ENCODE peak calls at places on chromosomes 11 and 22, in five cellular contexts. J is OCI-LY7, R is heart left ventricle, W is astrocyte, D is GM23248. Q is an unnamed sample. For H3K4me1, the result is how much of the 10 kb centered on the place peaks cover.

GRCh38 chr11:7672276-7672959 is 882 bp downstream of the CYB5R2 start:
- DNase-seq in J (no peak), R (no peak), D (no peak), W (no peak), Q (no peak)

GRCh38 chr11:72041364-72042058 is 38.8 kb downstream of the NUMA1 start:
- DNase-seq in J (peak), R (peak), W (peak), D (peak), Q (peak)

GRCh38 chr22:38246692-38247091 is 26.1 kb downstream of the TMEM184B start:
- DNase-seq in D (no peak), J (no peak), W (no peak), R (peak), Q (no peak)

GRCh38 chr22:45237065-45237990 is 3.4 kb downstream of the KIAA0930 start:
- DNase-seq in W (no peak), R (no peak), J (no peak), D (no peak), Q (no peak)

GRCh38 chr11:6611092-6612007 is 666 bp downstream of the TAF10 start:
- DNase-seq in J (peak), W (no peak), D (peak), R (peak), Q (peak)

GRCh38 chr11:2800655-2801531 is 84.7 kb downstream of the CDKN1C start:
- DNase-seq in D (no peak), R (peak), J (no peak), W (no peak), Q (peak)

GRCh38 chr22:35219012-35219411 is 38.3 kb upstream of the HMGXB4 start:
- DNase-seq in R (no peak), D (peak), J (no peak), W (peak), Q (no peak)

GRCh38 chr11:114031599-114032320 is 27.8 kb upstream of the ZBTB16 start:
- DNase-seq in J (no peak), W (no peak), D (no peak), R (no peak), Q (no peak)

GRCh38 chr11:78000193-78000592 is 5.7 kb upstream of the INTS4 start:
- DNase-seq in R (no peak), D (peak), J (peak), W (peak), Q (no peak)

GRCh38 chr11:8671242-8671641 is 11.2 kb downstream of the TRIM66 start:
- DNase-seq in D (peak), W (peak), R (peak), J (no peak), Q (peak)

GRCh38 chr11:10385696-10386095 is 69.4 kb upstream of the AMPD3 start:
- DNase-seq in D (peak), J (no peak), R (no peak), W (no peak), Q (peak)

GRCh38 chr22:37334461-37334858 is 52.2 kb downstream of the CYTH4 start:
- DNase-seq in W (no peak), J (no peak), D (no peak), R (no peak), Q (no peak)

GRCh38 chr22:29093501-29093921 is 20.7 kb downstream of the KREMEN1 start:
- DNase-seq in W (peak), J (no peak), R (no peak), D (peak), Q (peak)

GRCh38 chr11:68839054-68839865 is 2.5 kb downstream of the CPT1A start:
- DNase-seq in J (peak), W (peak), D (peak), R (peak), Q (peak)

GRCh38 chr11:68839953-68840641 is 1.6 kb downstream of the CPT1A start:
- DNase-seq in W (no peak), J (peak), D (peak), R (no peak), Q (no peak)

GRCh38 chr11:68842427-68843051 is 823 bp upstream of the CPT1A start:
- DNase-seq in J (no peak), D (no peak), R (no peak), W (no peak), Q (no peak)

GRCh38 chr11:68841718-68842426 is at the start of gene CPT1A:
- DNase-seq in J (peak), W (peak), R (peak), D (peak), Q (peak)

GRCh38 chr11:68840661-68841653 is 759 bp downstream of the CPT1A start:
- DNase-seq in J (peak), R (peak), D (peak), W (no peak), Q (peak)
- H3K4me1 ChIP-seq in J (under half), R (half or more), D (under half), W (under half), Q (under half)

DNA sequence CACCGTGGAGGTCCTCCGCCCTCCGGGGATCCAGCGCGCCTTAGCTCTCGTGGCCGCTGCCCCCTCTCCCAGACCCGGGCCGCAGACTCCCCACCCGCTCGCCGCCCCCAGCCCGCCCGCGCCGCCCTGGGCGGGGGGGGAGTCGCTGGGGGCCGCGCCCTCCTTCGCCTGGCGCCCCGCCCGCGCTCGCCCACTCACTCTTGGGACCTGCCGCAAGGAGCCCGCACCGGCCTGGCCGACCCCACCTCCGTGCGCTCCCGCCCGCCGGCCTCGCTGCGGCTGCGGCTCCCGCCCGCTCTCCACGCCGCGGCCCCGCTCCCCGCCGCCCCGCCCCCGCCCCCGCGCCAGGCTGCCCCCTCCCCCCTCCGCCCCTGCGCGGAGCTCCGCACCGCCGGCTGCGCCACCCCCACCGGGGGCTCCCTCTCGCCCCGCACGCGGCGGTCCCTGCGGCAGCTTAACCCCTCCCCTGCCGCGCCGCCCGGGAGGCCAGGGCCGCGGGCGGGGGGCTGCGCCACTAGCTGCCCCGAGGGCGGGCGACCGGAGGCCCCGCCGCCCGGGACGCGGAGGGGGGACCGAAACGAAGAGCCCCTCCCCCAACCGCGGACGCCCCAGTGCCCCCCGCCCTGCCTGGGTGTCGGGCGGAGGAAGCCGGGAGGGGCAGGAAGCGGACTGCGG is 739 bp upstream of the RASGRP2 start:
- DNase-seq in J (no peak), W (no peak), D (no peak), R (peak), Q (peak)
- H3K4me3 ChIP-seq in J (peak), W (peak), D (no peak), R (peak), Q (peak)

DNA sequence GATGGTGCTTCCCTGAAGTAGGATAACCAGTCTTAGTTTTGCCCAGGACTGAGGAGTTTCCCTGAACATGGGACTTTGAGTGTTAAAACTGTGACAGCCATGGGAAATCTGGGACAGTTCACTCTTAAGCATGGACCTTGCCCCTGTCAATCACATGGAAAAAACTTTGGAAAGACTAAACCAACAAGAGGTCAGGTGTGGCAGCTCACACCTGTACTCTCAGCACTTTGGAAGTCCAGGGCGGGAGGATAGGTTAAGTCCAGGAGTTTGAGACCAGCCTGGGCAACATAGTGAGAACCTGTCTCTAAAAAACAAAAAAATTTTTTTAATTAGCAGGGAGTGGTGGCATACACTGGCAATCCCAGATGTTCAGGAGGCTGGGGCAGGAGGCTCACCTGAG is 3.3 kb upstream of the AMBRA1 start:
- DNase-seq in R (no peak), J (no peak), D (no peak), W (no peak), Q (no peak)
- H3K4me1 ChIP-seq in R (under half), J (under half), D (under half), W (under half), Q (under half)

GRCh38 chr11:3836903-3837302 is 3.9 kb downstream of the RHOG start:
- DNase-seq in W (no peak), R (peak), D (no peak), J (peak), Q (no peak)
- H3K4me3 ChIP-seq in W (no peak), R (no peak), D (no peak), J (peak), Q (no peak)

DNA sequence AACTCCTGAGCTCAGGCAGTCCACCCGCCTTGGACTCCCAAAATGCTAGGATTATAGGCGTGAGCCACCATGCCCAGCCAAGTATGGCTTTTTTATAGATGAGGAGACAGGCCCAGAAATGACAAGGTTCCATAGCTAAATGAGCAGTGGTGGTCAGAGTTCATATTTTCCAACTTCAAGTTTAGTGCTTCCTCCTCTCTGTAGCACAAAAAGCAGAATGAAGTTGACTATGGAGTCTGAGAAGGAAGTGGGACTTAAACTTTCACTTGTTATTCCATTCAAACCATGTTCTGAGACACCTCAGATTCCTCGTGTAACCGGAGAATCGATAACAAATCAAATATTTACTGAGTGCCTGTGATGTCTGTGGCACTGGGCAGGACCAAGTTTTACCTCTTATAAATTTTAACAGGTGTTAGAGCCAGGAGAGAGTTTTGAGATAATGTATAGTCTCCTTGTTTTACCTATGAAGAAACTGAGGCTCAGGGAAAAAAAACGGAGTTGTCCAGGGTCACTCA is 3.0 kb downstream of the LIMK2 start:
- DNase-seq in D (no peak), W (no peak), R (no peak), J (no peak), Q (no peak)
- H3K4me1 ChIP-seq in D (under half), W (under half), R (half or more), J (under half), Q (under half)

GRCh38 chr11:61334434-61335354 is 1.7 kb downstream of the TKFC start:
- DNase-seq in R (no peak), J (no peak), D (peak), W (peak), Q (no peak)
- H3K4me3 ChIP-seq in R (no peak), J (no peak), D (no peak), W (no peak), Q (no peak)

GRCh38 chr11:47328449-47329390 is 23.8 kb downstream of the MYBPC3 start:
- DNase-seq in D (no peak), W (no peak), J (no peak), R (peak), Q (no peak)
- H3K4me1 ChIP-seq in D (under half), W (under half), J (under half), R (under half), Q (under half)

Q was measured in uterus.